ENCODE peak calls at places on chromosomes 4 and X, in ten cellular contexts. One of them, this sample, is unnamed.
A peak's percentile ranks its signal among the peaks of the same experiment; 100 is the strongest.

GRCh38 chrX:53280703-53281320 is 572 bp downstream of the IQSEC2 start:
- DNase-seq in mucosa of descending colon: peak; percentile 52
- DNase-seq in cardiac fibroblast: peak; percentile 32
- DNase-seq in epithelial cell of esophagus: peak; percentile 54
- DNase-seq in IMR-90: peak; percentile 35
- DNase-seq in foreskin fibroblast: no peak
- DNase-seq in psoas muscle: peak; percentile 83
- DNase-seq in AG04450: no peak
- DNase-seq in breast epithelium: no peak
- DNase-seq in CD8-positive, alpha-beta T cell: no peak
- DNase-seq in this sample: no peak

GRCh38 chr4:16532240-16532990 is 306.1 kb upstream of the TAPT1 start:
- DNase-seq in mucosa of descending colon: no peak
- DNase-seq in cardiac fibroblast: peak; percentile 95
- DNase-seq in epithelial cell of esophagus: peak; percentile 52
- DNase-seq in IMR-90: peak; percentile 91
- DNase-seq in foreskin fibroblast: peak; percentile 54
- DNase-seq in psoas muscle: no peak
- DNase-seq in AG04450: peak; percentile 66
- DNase-seq in breast epithelium: peak; percentile 54
- DNase-seq in CD8-positive, alpha-beta T cell: no peak
- DNase-seq in this sample: no peak

GRCh38 chr4:172998527-172999469 is 169.8 kb upstream of the GALNT7 start:
- DNase-seq in mucosa of descending colon: no peak
- DNase-seq in cardiac fibroblast: peak; percentile 81
- DNase-seq in epithelial cell of esophagus: peak; percentile 83
- DNase-seq in IMR-90: peak; percentile 79
- DNase-seq in foreskin fibroblast: peak; percentile 68
- DNase-seq in psoas muscle: no peak
- DNase-seq in AG04450: no peak
- DNase-seq in breast epithelium: no peak
- DNase-seq in CD8-positive, alpha-beta T cell: no peak
- DNase-seq in this sample: peak; percentile 72

GRCh38 chr4:159757471-159757870 is 654.6 kb downstream of the RAPGEF2 start:
- DNase-seq in mucosa of descending colon: no peak
- DNase-seq in cardiac fibroblast: no peak
- DNase-seq in epithelial cell of esophagus: no peak
- DNase-seq in IMR-90: no peak
- DNase-seq in foreskin fibroblast: no peak
- DNase-seq in psoas muscle: no peak
- DNase-seq in AG04450: no peak
- DNase-seq in breast epithelium: no peak
- DNase-seq in CD8-positive, alpha-beta T cell: no peak
- DNase-seq in this sample: no peak

GRCh38 chr4:60944070-60944469 is 256.1 kb upstream of the ADGRL3 start:
- DNase-seq in mucosa of descending colon: no peak
- DNase-seq in cardiac fibroblast: no peak
- DNase-seq in epithelial cell of esophagus: no peak
- DNase-seq in IMR-90: no peak
- DNase-seq in foreskin fibroblast: no peak
- DNase-seq in psoas muscle: no peak
- DNase-seq in AG04450: no peak
- DNase-seq in breast epithelium: no peak
- DNase-seq in CD8-positive, alpha-beta T cell: no peak
- DNase-seq in this sample: no peak

GRCh38 chrX:132443736-132444135 is 45.1 kb downstream of the MBNL3 start:
- DNase-seq in mucosa of descending colon: no peak
- DNase-seq in cardiac fibroblast: peak; percentile 9
- DNase-seq in epithelial cell of esophagus: peak; percentile 8
- DNase-seq in IMR-90: no peak
- DNase-seq in foreskin fibroblast: peak; percentile 41
- DNase-seq in psoas muscle: no peak
- DNase-seq in AG04450: no peak
- DNase-seq in breast epithelium: no peak
- DNase-seq in CD8-positive, alpha-beta T cell: no peak
- DNase-seq in this sample: no peak

GRCh38 chr4:151169900-151170299 is 70.5 kb downstream of the RPS3A start:
- DNase-seq in mucosa of descending colon: no peak
- DNase-seq in cardiac fibroblast: peak; percentile 40
- DNase-seq in epithelial cell of esophagus: no peak
- DNase-seq in IMR-90: peak; percentile 74
- DNase-seq in foreskin fibroblast: no peak
- DNase-seq in psoas muscle: no peak
- DNase-seq in AG04450: peak; percentile 38
- DNase-seq in breast epithelium: no peak
- DNase-seq in CD8-positive, alpha-beta T cell: no peak
- DNase-seq in this sample: no peak

GRCh38 chrX:9825129-9825865 is 39.1 kb downstream of the SHROOM2 start:
- DNase-seq in mucosa of descending colon: no peak
- DNase-seq in cardiac fibroblast: peak; percentile 24
- DNase-seq in epithelial cell of esophagus: no peak
- DNase-seq in IMR-90: peak; percentile 14
- DNase-seq in foreskin fibroblast: no peak
- DNase-seq in psoas muscle: no peak
- DNase-seq in AG04450: no peak
- DNase-seq in breast epithelium: no peak
- DNase-seq in CD8-positive, alpha-beta T cell: no peak
- DNase-seq in this sample: no peak

GRCh38 chr4:53355919-53356521 is 9.8 kb downstream of the SCFD2 start:
- DNase-seq in mucosa of descending colon: no peak
- DNase-seq in cardiac fibroblast: no peak
- DNase-seq in epithelial cell of esophagus: no peak
- DNase-seq in IMR-90: no peak
- DNase-seq in foreskin fibroblast: peak; percentile 23
- DNase-seq in psoas muscle: no peak
- DNase-seq in AG04450: no peak
- DNase-seq in breast epithelium: no peak
- DNase-seq in CD8-positive, alpha-beta T cell: no peak
- DNase-seq in this sample: no peak

GRCh38 chrX:86604620-86605019 is 456.4 kb downstream of the DACH2 start:
- DNase-seq in mucosa of descending colon: no peak
- DNase-seq in cardiac fibroblast: no peak
- DNase-seq in epithelial cell of esophagus: peak; percentile 6
- DNase-seq in IMR-90: peak; percentile 6
- DNase-seq in foreskin fibroblast: no peak
- DNase-seq in psoas muscle: no peak
- DNase-seq in AG04450: no peak
- DNase-seq in breast epithelium: no peak
- DNase-seq in CD8-positive, alpha-beta T cell: no peak
- DNase-seq in this sample: no peak

GRCh38 chr4:76305033-76305687 is 1.4 kb upstream of the STBD1 start:
- DNase-seq in mucosa of descending colon: no peak
- DNase-seq in cardiac fibroblast: no peak
- DNase-seq in epithelial cell of esophagus: no peak
- DNase-seq in IMR-90: no peak
- DNase-seq in foreskin fibroblast: no peak
- DNase-seq in psoas muscle: no peak
- DNase-seq in AG04450: no peak
- DNase-seq in breast epithelium: no peak
- DNase-seq in CD8-positive, alpha-beta T cell: no peak
- DNase-seq in this sample: no peak

GRCh38 chr4:123340381-123340701 is 56.3 kb upstream of the SPRY1 start:
- DNase-seq in mucosa of descending colon: no peak
- DNase-seq in cardiac fibroblast: peak; percentile 83
- DNase-seq in epithelial cell of esophagus: peak; percentile 94
- DNase-seq in IMR-90: peak; percentile 95
- DNase-seq in foreskin fibroblast: peak; percentile 84
- DNase-seq in psoas muscle: no peak
- DNase-seq in AG04450: peak; percentile 52
- DNase-seq in breast epithelium: no peak
- DNase-seq in CD8-positive, alpha-beta T cell: no peak
- DNase-seq in this sample: no peak

GRCh38 chr4:4913628-4914027 is 54.2 kb downstream of the MSX1 start:
- DNase-seq in mucosa of descending colon: no peak
- DNase-seq in cardiac fibroblast: no peak
- DNase-seq in epithelial cell of esophagus: no peak
- DNase-seq in IMR-90: no peak
- DNase-seq in foreskin fibroblast: no peak
- DNase-seq in psoas muscle: no peak
- DNase-seq in AG04450: no peak
- DNase-seq in breast epithelium: no peak
- DNase-seq in CD8-positive, alpha-beta T cell: no peak
- DNase-seq in this sample: no peak

GRCh38 chr4:148443550-148444295 is 1.5 kb upstream of the NR3C2 start:
- DNase-seq in mucosa of descending colon: peak; percentile 72
- DNase-seq in cardiac fibroblast: no peak
- DNase-seq in epithelial cell of esophagus: peak; percentile 6
- DNase-seq in IMR-90: no peak
- DNase-seq in foreskin fibroblast: no peak
- DNase-seq in psoas muscle: peak; percentile 74
- DNase-seq in AG04450: no peak
- DNase-seq in breast epithelium: peak; percentile 36
- DNase-seq in CD8-positive, alpha-beta T cell: peak; percentile 34
- DNase-seq in this sample: no peak

GRCh38 chr4:158168606-158169005 is 4.2 kb downstream of the GASK1B start:
- DNase-seq in mucosa of descending colon: no peak
- DNase-seq in cardiac fibroblast: no peak
- DNase-seq in epithelial cell of esophagus: no peak
- DNase-seq in IMR-90: no peak
- DNase-seq in foreskin fibroblast: no peak
- DNase-seq in psoas muscle: no peak
- DNase-seq in AG04450: no peak
- DNase-seq in breast epithelium: no peak
- DNase-seq in CD8-positive, alpha-beta T cell: no peak
- DNase-seq in this sample: no peak
- H3K4me3 ChIP-seq in mucosa of descending colon: no peak overlapping the region
- H3K4me3 ChIP-seq in cardiac fibroblast: peak overlapping the region; percentile 67
- H3K4me3 ChIP-seq in epithelial cell of esophagus: no peak overlapping the region
- H3K4me3 ChIP-seq in IMR-90: no peak overlapping the region
- H3K4me3 ChIP-seq in foreskin fibroblast: peak overlapping the region; percentile 75
- H3K4me3 ChIP-seq in psoas muscle: peak overlapping the region; percentile 65
- H3K4me3 ChIP-seq in AG04450: peak overlapping the region; percentile 53
- H3K4me3 ChIP-seq in breast epithelium: peak overlapping the region; percentile 64
- H3K4me3 ChIP-seq in CD8-positive, alpha-beta T cell: no peak overlapping the region
- H3K4me3 ChIP-seq in this sample: no peak overlapping the region

GRCh38 chr4:40842318-40842717 is 92.6 kb downstream of the NSUN7 start:
- DNase-seq in mucosa of descending colon: no peak
- DNase-seq in cardiac fibroblast: peak; percentile 8
- DNase-seq in epithelial cell of esophagus: no peak
- DNase-seq in IMR-90: no peak
- DNase-seq in foreskin fibroblast: no peak
- DNase-seq in psoas muscle: peak; percentile 86
- DNase-seq in AG04450: no peak
- DNase-seq in breast epithelium: no peak
- DNase-seq in CD8-positive, alpha-beta T cell: no peak
- DNase-seq in this sample: no peak

GRCh38 chr4:40842725-40843401 is 93.1 kb downstream of the NSUN7 start:
- DNase-seq in mucosa of descending colon: no peak
- DNase-seq in cardiac fibroblast: no peak
- DNase-seq in epithelial cell of esophagus: no peak
- DNase-seq in IMR-90: peak; percentile 6
- DNase-seq in foreskin fibroblast: no peak
- DNase-seq in psoas muscle: no peak
- DNase-seq in AG04450: no peak
- DNase-seq in breast epithelium: peak; percentile 32
- DNase-seq in CD8-positive, alpha-beta T cell: no peak
- DNase-seq in this sample: peak; percentile 19

GRCh38 chr4:40845136-40845910 is 95.6 kb downstream of the NSUN7 start:
- DNase-seq in mucosa of descending colon: no peak
- DNase-seq in cardiac fibroblast: no peak
- DNase-seq in epithelial cell of esophagus: no peak
- DNase-seq in IMR-90: no peak
- DNase-seq in foreskin fibroblast: no peak
- DNase-seq in psoas muscle: no peak
- DNase-seq in AG04450: no peak
- DNase-seq in breast epithelium: no peak
- DNase-seq in CD8-positive, alpha-beta T cell: no peak
- DNase-seq in this sample: no peak

GRCh38 chr4:40844261-40844660 is 94.5 kb downstream of the NSUN7 start:
- DNase-seq in mucosa of descending colon: no peak
- DNase-seq in cardiac fibroblast: no peak
- DNase-seq in epithelial cell of esophagus: no peak
- DNase-seq in IMR-90: no peak
- DNase-seq in foreskin fibroblast: no peak
- DNase-seq in psoas muscle: no peak
- DNase-seq in AG04450: no peak
- DNase-seq in breast epithelium: no peak
- DNase-seq in CD8-positive, alpha-beta T cell: no peak
- DNase-seq in this sample: no peak

DNA sequence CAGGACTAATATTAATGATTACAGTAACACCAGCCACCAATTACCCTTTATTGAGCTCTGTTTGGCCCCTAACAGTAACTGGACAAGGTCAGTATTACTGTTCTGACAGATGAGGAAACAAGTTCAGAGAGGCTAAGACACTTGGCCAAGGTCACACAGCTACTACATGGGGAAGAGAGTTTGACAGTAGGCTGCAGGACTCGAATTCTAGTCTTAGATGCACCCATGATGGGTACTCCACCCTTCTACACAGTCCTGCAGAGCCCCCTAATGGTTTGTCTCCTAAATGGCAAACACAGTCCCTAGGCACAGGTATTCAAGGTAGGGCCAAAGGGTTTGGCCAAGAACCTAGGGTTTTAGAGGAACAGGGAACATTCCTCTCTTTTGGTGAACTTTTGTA is 93.9 kb downstream of the NSUN7 start:
- DNase-seq in mucosa of descending colon: no peak
- DNase-seq in cardiac fibroblast: no peak
- DNase-seq in epithelial cell of esophagus: no peak
- DNase-seq in IMR-90: no peak
- DNase-seq in foreskin fibroblast: no peak
- DNase-seq in psoas muscle: no peak
- DNase-seq in AG04450: no peak
- DNase-seq in breast epithelium: no peak
- DNase-seq in CD8-positive, alpha-beta T cell: peak; percentile 18
- DNase-seq in this sample: no peak
- TF ChIP-seq CTCF in mucosa of descending colon: no peak
- TF ChIP-seq CTCF in cardiac fibroblast: no peak
- TF ChIP-seq CTCF in epithelial cell of esophagus: peak; percentile 12
- TF ChIP-seq CTCF in IMR-90: no peak
- TF ChIP-seq CTCF in foreskin fibroblast: no peak
- TF ChIP-seq CTCF in psoas muscle: peak; percentile 39
- TF ChIP-seq CTCF in AG04450: no peak
- TF ChIP-seq CTCF in breast epithelium: no peak
- TF ChIP-seq CTCF in CD8-positive, alpha-beta T cell: no peak
- TF ChIP-seq CTCF in this sample: peak; percentile 30

GRCh38 chr4:19123681-19124080 is 1102.1 kb upstream of the LCORL start:
- DNase-seq in mucosa of descending colon: no peak
- DNase-seq in cardiac fibroblast: no peak
- DNase-seq in epithelial cell of esophagus: no peak
- DNase-seq in IMR-90: no peak
- DNase-seq in foreskin fibroblast: no peak
- DNase-seq in psoas muscle: no peak
- DNase-seq in AG04450: no peak
- DNase-seq in breast epithelium: no peak
- DNase-seq in CD8-positive, alpha-beta T cell: no peak
- DNase-seq in this sample: no peak
- H3K4me3 ChIP-seq in mucosa of descending colon: no peak overlapping the region
- H3K4me3 ChIP-seq in cardiac fibroblast: no peak overlapping the region
- H3K4me3 ChIP-seq in epithelial cell of esophagus: no peak overlapping the region
- H3K4me3 ChIP-seq in IMR-90: no peak overlapping the region
- H3K4me3 ChIP-seq in foreskin fibroblast: no peak overlapping the region
- H3K4me3 ChIP-seq in psoas muscle: no peak overlapping the region
- H3K4me3 ChIP-seq in AG04450: no peak overlapping the region
- H3K4me3 ChIP-seq in breast epithelium: no peak overlapping the region
- H3K4me3 ChIP-seq in CD8-positive, alpha-beta T cell: no peak overlapping the region
- H3K4me3 ChIP-seq in this sample: no peak overlapping the region

DNA sequence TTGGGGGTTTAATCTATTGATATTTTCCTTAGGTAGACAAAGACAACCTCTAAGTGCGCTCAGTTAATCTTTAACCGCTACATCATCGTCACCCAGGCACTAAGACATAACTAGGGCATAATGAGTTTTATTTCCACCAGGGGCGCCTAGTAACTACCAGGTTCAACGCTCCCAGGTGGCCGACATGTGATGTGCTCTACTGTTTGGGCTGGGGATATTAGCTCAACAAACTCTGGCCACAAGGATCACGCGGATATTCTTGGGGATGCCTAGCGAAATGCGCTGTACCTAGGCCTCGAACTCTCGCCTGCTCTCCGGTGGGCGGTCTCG is 915 bp upstream of the RAB33B start:
- DNase-seq in mucosa of descending colon: no peak
- DNase-seq in cardiac fibroblast: no peak
- DNase-seq in epithelial cell of esophagus: peak; percentile 83
- DNase-seq in IMR-90: no peak
- DNase-seq in foreskin fibroblast: no peak
- DNase-seq in psoas muscle: no peak
- DNase-seq in AG04450: no peak
- DNase-seq in breast epithelium: peak; percentile 52
- DNase-seq in CD8-positive, alpha-beta T cell: peak; percentile 68
- DNase-seq in this sample: peak; percentile 72
- TF ChIP-seq CTCF in mucosa of descending colon: peak; percentile 11
- TF ChIP-seq CTCF in cardiac fibroblast: peak; percentile 48
- TF ChIP-seq CTCF in epithelial cell of esophagus: peak; percentile 39
- TF ChIP-seq CTCF in IMR-90: peak; percentile 26
- TF ChIP-seq CTCF in foreskin fibroblast: peak; percentile 30
- TF ChIP-seq CTCF in psoas muscle: no peak
- TF ChIP-seq CTCF in AG04450: peak; percentile 44
- TF ChIP-seq CTCF in breast epithelium: peak; percentile 54
- TF ChIP-seq CTCF in CD8-positive, alpha-beta T cell: peak; percentile 68
- TF ChIP-seq CTCF in this sample: peak; percentile 53